ENCODE peak calls at places on chromosomes 4 and X, in seven cellular contexts. H, R, V, Y, G, C and P are unnamed samples.

GRCh38 chr4:2913168-2913567 is 50.0 kb downstream of the NOP14 start:
- DNase-seq in R (no peak), G (no peak), C (no peak), V (no peak), Y (no peak), H (no peak), P (no peak)

GRCh38 chr4:107468812-107469211 is 251.2 kb downstream of the PAPSS1 start:
- DNase-seq in G (no peak), V (no peak), Y (no peak), H (no peak), C (no peak), R (peak), P (no peak)

GRCh38 chr4:2412534-2412884 is 5.9 kb downstream of the ZFYVE28 start:
- DNase-seq in G (peak), H (peak), Y (no peak), V (no peak), C (no peak), R (no peak), P (no peak)

GRCh38 chr4:152588869-152589268 is 53.0 kb upstream of the FBXW7 start:
- DNase-seq in G (no peak), H (no peak), R (no peak), V (no peak), C (no peak), Y (no peak), P (no peak)

GRCh38 chr4:186727977-186728519 is 4.4 kb upstream of the FAT1 start:
- DNase-seq in G (no peak), H (no peak), Y (no peak), C (no peak), R (no peak), V (no peak), P (no peak)

GRCh38 chrX:37686348-37686736 is 751 bp downstream of the XK start:
- DNase-seq in V (no peak), Y (no peak), G (no peak), R (no peak), C (no peak), H (no peak), P (no peak)

GRCh38 chrX:28880136-28880535 is 292.9 kb downstream of the IL1RAPL1 start:
- DNase-seq in R (no peak), Y (no peak), H (no peak), C (no peak), G (no peak), V (no peak), P (no peak)

GRCh38 chr4:82491251-82491960 is 61.0 kb downstream of the ENOPH1 start:
- DNase-seq in R (no peak), V (no peak), Y (no peak), C (no peak), G (no peak), H (no peak), P (no peak)

GRCh38 chr4:23022032-23022431 is 329.3 kb downstream of the GBA3 start:
- DNase-seq in C (no peak), V (no peak), H (no peak), G (no peak), R (no peak), Y (no peak), P (no peak)

GRCh38 chrX:119429471-119429870 is 30.3 kb downstream of the SLC25A43 start:
- DNase-seq in Y (no peak), H (no peak), C (no peak), R (no peak), V (no peak), G (no peak), P (no peak)

GRCh38 chr4:171101845-171102244 is 711.4 kb upstream of the GALNTL6 start:
- DNase-seq in R (no peak), Y (no peak), G (no peak), C (no peak), H (no peak), V (no peak), P (no peak)

GRCh38 chr4:175891863-175892262 is 79.8 kb upstream of the GPM6A start:
- DNase-seq in Y (no peak), V (no peak), G (no peak), C (no peak), H (no peak), R (peak), P (no peak)

GRCh38 chr4:3375688-3376087 is 66.1 kb upstream of the HGFAC start:
- DNase-seq in H (no peak), G (no peak), V (no peak), Y (no peak), C (peak), R (no peak), P (peak)

GRCh38 chr4:1168291-1169031 is 3.9 kb downstream of the SPON2 start:
- DNase-seq in R (no peak), C (no peak), H (no peak), V (no peak), G (no peak), Y (peak), P (no peak)

GRCh38 chr4:182585321-182585720 is 331.9 kb downstream of the DCTD start:
- DNase-seq in C (no peak), V (no peak), H (no peak), Y (no peak), G (no peak), R (no peak), P (no peak)

GRCh38 chrX:9396930-9397329 is 67.9 kb upstream of the TBL1X start:
- DNase-seq in C (no peak), G (no peak), R (no peak), V (no peak), Y (no peak), H (no peak), P (no peak)

GRCh38 chrX:39832211-39832610 is 265.5 kb downstream of the BCOR start:
- DNase-seq in Y (no peak), V (no peak), R (no peak), C (no peak), G (no peak), H (no peak), P (no peak)

GRCh38 chr4:10030946-10031662 is 9.8 kb upstream of the SLC2A9 start:
- DNase-seq in H (no peak), Y (no peak), V (no peak), R (no peak), C (no peak), G (no peak), P (no peak)

GRCh38 chr4:9996319-9997110 is 24.8 kb downstream of the SLC2A9 start:
- DNase-seq in R (no peak), V (no peak), C (no peak), H (no peak), Y (no peak), G (no peak), P (peak)

GRCh38 chrX:48021026-48021900 is 14.5 kb downstream of the SPACA5 start:
- DNase-seq in R (peak), Y (peak), G (peak), H (peak), C (no peak), V (peak), P (peak)

GRCh38 chr4:39994356-39994755 is 16.6 kb upstream of the PDS5A start:
- DNase-seq in G (no peak), V (no peak), C (no peak), R (no peak), H (no peak), Y (no peak), P (no peak)

GRCh38 chr4:65623509-65623908 is 46.8 kb downstream of the EPHA5 start:
- DNase-seq in V (no peak), C (peak), R (no peak), G (no peak), Y (no peak), H (no peak), P (no peak)

GRCh38 chrX:121641560-121641959 is 594.1 kb downstream of the GLUD2 start:
- DNase-seq in C (no peak), G (no peak), R (no peak), H (no peak), V (no peak), Y (no peak), P (no peak)

GRCh38 chr4:155889946-155890345 is 13.6 kb upstream of the TDO2 start:
- DNase-seq in R (no peak), C (no peak), G (no peak), V (no peak), Y (no peak), H (no peak), P (no peak)

GRCh38 chr4:38162240-38162784 is 202.1 kb downstream of the PTTG2 start:
- DNase-seq in G (no peak), V (no peak), Y (no peak), H (no peak), C (no peak), R (no peak), P (no peak)

GRCh38 chrX:56228914-56229313 is 3.2 kb upstream of the KLF8 start:
- DNase-seq in H (no peak), R (no peak), G (no peak), Y (peak), V (no peak), C (no peak), P (no peak)

GRCh38 chr4:125140966-125141495 is 173.7 kb upstream of the FAT4 start:
- DNase-seq in C (no peak), Y (no peak), V (no peak), H (no peak), R (no peak), G (no peak), P (no peak)

GRCh38 chr4:53346920-53347852 is 18.7 kb downstream of the SCFD2 start:
- DNase-seq in C (peak), H (no peak), Y (no peak), V (no peak), G (no peak), R (no peak), P (no peak)

GRCh38 chr4:140103676-140104075 is 50.3 kb downstream of the MAML3 start:
- DNase-seq in H (peak), C (no peak), Y (no peak), G (peak), R (no peak), V (no peak), P (no peak)

GRCh38 chr4:123597586-123597985 is 201.0 kb downstream of the SPRY1 start:
- DNase-seq in Y (no peak), C (peak), R (no peak), G (no peak), V (no peak), H (no peak), P (no peak)

GRCh38 chr4:99635601-99636000 is 22.0 kb downstream of the C4orf54 start:
- DNase-seq in Y (no peak), V (no peak), C (no peak), G (no peak), H (no peak), R (no peak), P (no peak)

GRCh38 chrX:123675154-123675553 is 57.7 kb downstream of the THOC2 start:
- DNase-seq in G (no peak), C (no peak), R (no peak), Y (no peak), V (no peak), H (no peak), P (no peak)